ENCODE peak calls at places on chromosome 18, in five cellular contexts. One of them, this sample, is unnamed.

GRCh38 chr18:51614967-51615571 is 417.6 kb upstream of the MEX3C start:
- DNase-seq in K562: no peak
- DNase-seq in HepG2: no peak
- DNase-seq in GM12878: no peak
- DNase-seq in H1: no peak
- DNase-seq in this sample: no peak

GRCh38 chr18:62877448-62878221 is 162.3 kb downstream of the PHLPP1 start:
- DNase-seq in K562: no peak
- DNase-seq in HepG2: peak; percentile 30
- DNase-seq in GM12878: no peak
- DNase-seq in H1: no peak
- DNase-seq in this sample: no peak

GRCh38 chr18:6405237-6406074 is 9.3 kb downstream of the L3MBTL4 start:
- DNase-seq in K562: no peak
- DNase-seq in HepG2: peak; percentile 75
- DNase-seq in GM12878: no peak
- DNase-seq in H1: no peak
- DNase-seq in this sample: no peak

GRCh38 chr18:45212186-45213039 is 402.9 kb upstream of the SLC14A2 start:
- DNase-seq in K562: peak; percentile 41
- DNase-seq in HepG2: peak; percentile 59
- DNase-seq in GM12878: peak; percentile 58
- DNase-seq in H1: peak; percentile 87
- DNase-seq in this sample: peak; percentile 22

GRCh38 chr18:62334110-62334509 is 9.0 kb downstream of the TNFRSF11A start:
- DNase-seq in K562: no peak
- DNase-seq in HepG2: no peak
- DNase-seq in GM12878: no peak
- DNase-seq in H1: peak; percentile 31
- DNase-seq in this sample: no peak

GRCh38 chr18:73681912-73682311 is 465.7 kb downstream of the FBXO15 start:
- DNase-seq in K562: no peak
- DNase-seq in HepG2: no peak
- DNase-seq in GM12878: no peak
- DNase-seq in H1: no peak
- DNase-seq in this sample: no peak

GRCh38 chr18:48399303-48400075 is 9.7 kb downstream of the ZBTB7C start:
- DNase-seq in K562: no peak
- DNase-seq in HepG2: no peak
- DNase-seq in GM12878: no peak
- DNase-seq in H1: no peak
- DNase-seq in this sample: no peak

GRCh38 chr18:67730884-67731283 is 214.4 kb upstream of the DSEL start:
- DNase-seq in K562: no peak
- DNase-seq in HepG2: no peak
- DNase-seq in GM12878: no peak
- DNase-seq in H1: no peak
- DNase-seq in this sample: no peak

GRCh38 chr18:74496508-74497307 is 545 bp downstream of the CNDP2 start:
- DNase-seq in K562: peak; percentile 57
- DNase-seq in HepG2: peak; percentile 65
- DNase-seq in GM12878: no peak
- DNase-seq in H1: no peak
- DNase-seq in this sample: peak; percentile 26

GRCh38 chr18:54240629-54241107 is 16.2 kb upstream of the MBD2 start:
- DNase-seq in K562: no peak
- DNase-seq in HepG2: no peak
- DNase-seq in GM12878: no peak
- DNase-seq in H1: no peak
- DNase-seq in this sample: no peak

GRCh38 chr18:72652990-72653593 is 109.0 kb upstream of the CBLN2 start:
- DNase-seq in K562: peak; percentile 7
- DNase-seq in HepG2: peak; percentile 48
- DNase-seq in GM12878: no peak
- DNase-seq in H1: peak; percentile 77
- DNase-seq in this sample: no peak

GRCh38 chr18:21398121-21398520 is 156.1 kb downstream of the GREB1L start:
- DNase-seq in K562: no peak
- DNase-seq in HepG2: no peak
- DNase-seq in GM12878: no peak
- DNase-seq in H1: no peak
- DNase-seq in this sample: no peak

GRCh38 chr18:51028201-51028805 is 1.7 kb upstream of the SMAD4 start:
- DNase-seq in K562: peak; percentile 11
- DNase-seq in HepG2: peak; percentile 65
- DNase-seq in GM12878: no peak
- DNase-seq in H1: no peak
- DNase-seq in this sample: peak; percentile 16

GRCh38 chr18:9474103-9474982 is 970 bp upstream of the RALBP1 start:
- DNase-seq in K562: peak; percentile 75
- DNase-seq in HepG2: peak; percentile 66
- DNase-seq in GM12878: no peak
- DNase-seq in H1: peak; percentile 48
- DNase-seq in this sample: peak; percentile 72

GRCh38 chr18:47968006-47968676 is 37.7 kb upstream of the SMAD2 start:
- DNase-seq in K562: no peak
- DNase-seq in HepG2: no peak
- DNase-seq in GM12878: no peak
- DNase-seq in H1: no peak
- DNase-seq in this sample: no peak

GRCh38 chr18:36769611-36770314 is 59.0 kb downstream of the TPGS2 start:
- DNase-seq in K562: peak; percentile 74
- DNase-seq in HepG2: peak; percentile 10
- DNase-seq in GM12878: no peak
- DNase-seq in H1: peak; percentile 90
- DNase-seq in this sample: peak; percentile 13

GRCh38 chr18:3839481-3840075 is 389.6 kb downstream of the TGIF1 start:
- DNase-seq in K562: no peak
- DNase-seq in HepG2: no peak
- DNase-seq in GM12878: no peak
- DNase-seq in H1: no peak
- DNase-seq in this sample: no peak

GRCh38 chr18:50973367-50974126 is 5.7 kb downstream of the ELAC1 start:
- DNase-seq in K562: no peak
- DNase-seq in HepG2: peak; percentile 90
- DNase-seq in GM12878: no peak
- DNase-seq in H1: no peak
- DNase-seq in this sample: no peak

GRCh38 chr18:46343940-46344372 is 239.8 kb downstream of the HAUS1 start:
- DNase-seq in K562: peak; percentile 10
- DNase-seq in HepG2: no peak
- DNase-seq in GM12878: peak; percentile 40
- DNase-seq in H1: peak; percentile 61
- DNase-seq in this sample: no peak

GRCh38 chr18:49510393-49511115 is 23.5 kb upstream of the C18orf32 start:
- DNase-seq in K562: peak; percentile 46
- DNase-seq in HepG2: no peak
- DNase-seq in GM12878: no peak
- DNase-seq in H1: peak; percentile 71
- DNase-seq in this sample: peak; percentile 73

GRCh38 chr18:59393381-59393780 is 34.3 kb upstream of the LMAN1 start:
- DNase-seq in K562: no peak
- DNase-seq in HepG2: no peak
- DNase-seq in GM12878: no peak
- DNase-seq in H1: no peak
- DNase-seq in this sample: no peak

GRCh38 chr18:59400407-59400806 is 41.3 kb upstream of the LMAN1 start:
- DNase-seq in K562: no peak
- DNase-seq in HepG2: no peak
- DNase-seq in GM12878: no peak
- DNase-seq in H1: no peak
- DNase-seq in this sample: no peak

DNA sequence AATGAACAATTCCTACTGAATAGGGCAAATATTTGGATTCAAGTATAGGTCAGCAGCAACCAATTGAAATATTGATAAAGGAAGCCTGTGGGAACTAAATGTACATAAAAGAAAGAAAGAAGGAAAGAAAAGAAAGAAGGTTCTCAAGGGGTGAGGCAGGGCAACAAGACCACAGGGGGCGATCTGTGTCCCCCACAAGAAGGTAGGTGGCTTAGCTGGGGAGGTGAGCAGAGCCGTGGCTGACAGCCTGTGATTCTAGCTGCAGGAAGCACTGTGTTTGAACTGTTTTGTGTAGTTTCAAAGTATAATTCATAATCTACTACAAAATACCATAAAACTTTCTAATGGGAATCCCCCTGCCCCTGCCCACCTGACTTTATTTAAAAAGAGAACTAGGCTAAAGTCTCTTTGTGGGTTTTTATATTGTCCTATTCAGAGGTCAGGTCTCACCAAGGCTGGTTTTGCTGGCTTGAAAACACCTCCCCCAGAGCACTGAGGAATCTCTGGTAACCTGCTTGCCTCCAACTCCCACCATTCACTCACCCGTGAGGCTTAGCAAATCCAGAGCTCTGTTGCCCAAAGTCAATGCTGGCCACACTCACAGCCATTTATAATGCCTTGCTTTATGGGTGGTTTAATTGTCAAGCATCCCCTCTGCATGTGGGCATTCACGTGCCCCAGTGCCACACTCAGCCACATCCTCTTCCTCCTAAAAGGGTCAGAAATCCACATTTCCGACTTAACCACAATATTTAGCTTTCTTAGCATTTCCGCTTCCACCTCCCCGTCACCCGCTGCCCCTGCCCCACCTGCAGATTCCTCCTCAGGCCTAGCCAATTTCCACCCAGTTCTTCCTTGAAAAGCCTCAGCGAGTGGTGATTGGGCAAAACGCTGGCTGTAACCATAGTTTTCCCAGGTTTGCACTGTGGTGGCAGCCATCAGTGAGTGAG is 36.4 kb upstream of the LMAN1 start:
- DNase-seq in K562: no peak
- DNase-seq in HepG2: no peak
- DNase-seq in GM12878: no peak
- DNase-seq in H1: no peak
- DNase-seq in this sample: no peak
- TF ChIP-seq SRF in K562: no peak
- TF ChIP-seq SRF in HepG2: no peak
- TF ChIP-seq SRF in GM12878: no peak
- TF ChIP-seq SRF in H1: no peak
- TF ChIP-seq SRF in this sample: no peak

DNA sequence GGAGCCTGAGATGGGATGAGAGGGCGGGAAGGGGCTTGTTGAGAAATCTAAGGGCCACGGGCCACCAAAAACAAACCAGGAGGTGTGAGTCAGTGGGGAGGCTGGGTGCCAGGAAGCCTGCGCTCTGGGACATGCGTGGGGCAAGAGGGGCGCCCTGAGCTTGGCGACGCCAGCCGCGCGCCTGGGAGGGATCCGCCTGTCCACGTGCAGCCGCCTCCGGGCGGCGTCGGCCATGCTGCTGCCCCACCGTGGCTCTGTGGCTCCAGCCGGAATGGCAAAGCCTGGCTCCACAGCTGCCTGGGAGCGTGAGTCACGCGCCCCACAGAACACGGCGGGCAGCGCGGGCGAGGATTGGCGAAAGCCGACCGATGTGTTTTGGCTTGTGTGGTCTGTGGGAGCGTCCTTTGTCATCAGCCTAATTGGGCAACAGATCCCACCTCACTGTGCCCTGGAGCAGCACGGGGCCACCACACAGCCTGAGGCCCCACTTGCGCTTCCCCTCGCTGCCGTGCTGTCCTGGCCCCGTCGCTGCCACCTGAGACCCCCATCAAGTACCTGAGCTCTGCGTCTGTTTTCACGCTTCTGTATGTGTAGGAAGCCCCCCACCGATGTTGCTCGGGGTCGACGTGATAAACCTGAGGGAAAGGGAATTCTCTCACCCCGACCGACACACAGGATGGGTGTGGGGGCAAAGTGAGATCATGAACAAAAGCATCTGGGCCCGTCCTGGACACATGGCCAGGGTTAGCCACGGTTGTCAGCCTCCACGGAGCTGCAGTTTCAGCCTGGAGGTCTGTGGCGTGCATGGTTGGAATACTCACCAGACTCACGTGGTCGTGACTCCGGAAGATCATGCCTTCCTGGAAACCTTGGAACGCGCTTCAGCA is 80.5 kb downstream of the NFATC1 start:
- DNase-seq in K562: no peak
- DNase-seq in HepG2: no peak
- DNase-seq in GM12878: no peak
- DNase-seq in H1: no peak
- DNase-seq in this sample: no peak
- TF ChIP-seq SRF in K562: no peak
- TF ChIP-seq SRF in HepG2: no peak
- TF ChIP-seq SRF in GM12878: no peak
- TF ChIP-seq SRF in H1: no peak
- TF ChIP-seq SRF in this sample: no peak

GRCh38 chr18:23226930-23227728 is 91.8 kb downstream of the CABLES1 start:
- DNase-seq in K562: no peak
- DNase-seq in HepG2: no peak
- DNase-seq in GM12878: no peak
- DNase-seq in H1: no peak
- DNase-seq in this sample: no peak

GRCh38 chr18:23229472-23229871 is 94.2 kb downstream of the CABLES1 start:
- DNase-seq in K562: no peak
- DNase-seq in HepG2: no peak
- DNase-seq in GM12878: no peak
- DNase-seq in H1: no peak
- DNase-seq in this sample: no peak

GRCh38 chr18:23226386-23226785 is 91.1 kb downstream of the CABLES1 start:
- DNase-seq in K562: no peak
- DNase-seq in HepG2: no peak
- DNase-seq in GM12878: no peak
- DNase-seq in H1: no peak
- DNase-seq in this sample: no peak

GRCh38 chr18:23228102-23229051 is 93.1 kb downstream of the CABLES1 start:
- DNase-seq in K562: no peak
- DNase-seq in HepG2: no peak
- DNase-seq in GM12878: peak; percentile 82
- DNase-seq in H1: no peak
- DNase-seq in this sample: no peak

DNA sequence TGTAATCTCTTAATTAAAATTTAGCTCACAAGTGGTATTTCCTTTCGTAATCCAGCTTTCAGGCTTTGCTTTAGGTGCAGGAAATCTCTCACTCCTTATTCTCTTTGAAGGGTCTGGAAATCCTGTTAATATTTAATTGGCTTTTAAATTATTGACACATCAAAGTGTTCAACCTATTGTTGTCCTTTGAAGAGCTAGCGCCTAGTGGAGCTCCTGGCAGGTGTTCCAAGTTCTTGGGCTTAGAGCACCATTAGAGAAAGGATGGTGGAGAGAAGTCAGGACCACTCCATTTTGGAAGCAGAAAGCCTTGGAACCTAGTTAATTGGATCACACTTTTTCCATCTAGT is 92.4 kb downstream of the CABLES1 start:
- DNase-seq in K562: no peak
- DNase-seq in HepG2: peak; percentile 32
- DNase-seq in GM12878: no peak
- DNase-seq in H1: no peak
- DNase-seq in this sample: no peak
- TF ChIP-seq SRF in K562: no peak
- TF ChIP-seq SRF in HepG2: no peak
- TF ChIP-seq SRF in GM12878: no peak
- TF ChIP-seq SRF in H1: no peak
- TF ChIP-seq SRF in this sample: no peak

DNA sequence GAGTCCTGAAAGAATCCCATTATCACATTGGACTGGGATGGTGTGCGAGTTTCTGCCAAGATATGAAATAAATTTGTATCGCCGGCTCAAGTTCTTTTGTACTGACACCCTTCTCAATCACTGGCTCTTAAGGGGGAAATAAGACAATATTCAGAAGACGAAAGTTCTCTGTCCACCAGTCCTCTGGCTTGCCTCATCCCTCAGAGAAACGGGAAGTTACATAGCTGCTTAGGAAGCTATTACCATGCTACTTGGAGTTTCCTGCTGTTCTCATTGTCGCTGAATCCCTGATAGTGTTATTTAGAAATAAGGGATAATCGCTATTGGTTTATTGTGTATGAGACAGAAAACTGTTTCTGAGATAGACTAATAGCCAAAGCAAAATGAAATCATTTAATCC is 205.0 kb upstream of the ZNF521 start:
- DNase-seq in K562: no peak
- DNase-seq in HepG2: no peak
- DNase-seq in GM12878: no peak
- DNase-seq in H1: no peak
- DNase-seq in this sample: no peak
- TF ChIP-seq SRF in K562: no peak
- TF ChIP-seq SRF in HepG2: no peak
- TF ChIP-seq SRF in GM12878: no peak
- TF ChIP-seq SRF in H1: no peak
- TF ChIP-seq SRF in this sample: no peak

This sample was measured in HCT116.